ENCODE peak calls at places on chromosome 4, in seven cellular contexts. H is endothelial cell; U is T follicular helper cell; M is CD8-positive, alpha-beta T cell; O is Right ventricle myocardium superior; G is cerebellar cortex; P is glutamatergic neuron. D is an unnamed sample.

GRCh38 chr4:1890979-1891378 is 19.8 kb downstream of the NSD2 start:
- DNase-seq in O (no peak), M (no peak), H (no peak), P (no peak), G (no peak), U (no peak), D (no peak)

GRCh38 chr4:177313263-177313662 is 3.6 kb downstream of the NEIL3 start:
- DNase-seq in O (no peak), G (no peak), P (no peak), M (no peak), U (no peak), H (no peak), D (no peak)

GRCh38 chr4:10106421-10107039 is 10.1 kb downstream of the WDR1 start:
- DNase-seq in M (peak), P (peak), G (no peak), U (peak), H (no peak), O (peak), D (peak)

GRCh38 chr4:42385534-42385933 is 11.8 kb upstream of the SHISA3 start:
- DNase-seq in M (no peak), U (no peak), H (no peak), O (no peak), P (no peak), G (no peak), D (no peak)

GRCh38 chr4:185992585-185992984 is 76.4 kb upstream of the TLR3 start:
- DNase-seq in O (no peak), U (no peak), H (no peak), G (no peak), M (no peak), P (no peak), D (no peak)

GRCh38 chr4:137623013-137623412 is 90.7 kb upstream of the PCDH18 start:
- DNase-seq in U (no peak), O (no peak), P (no peak), M (no peak), H (no peak), G (no peak), D (no peak)

GRCh38 chr4:81196126-81196650 is 18.8 kb downstream of the PRKG2 start:
- DNase-seq in P (no peak), H (no peak), O (no peak), M (no peak), G (no peak), U (no peak), D (no peak)

GRCh38 chr4:53775381-53775780 is 184.1 kb upstream of the LNX1 start:
- DNase-seq in G (no peak), M (no peak), O (no peak), P (no peak), U (no peak), H (no peak), D (no peak)

GRCh38 chr4:129355529-129355928 is 259.6 kb downstream of the C4orf33 start:
- DNase-seq in H (no peak), G (no peak), P (no peak), U (no peak), M (no peak), O (no peak), D (no peak)

GRCh38 chr4:158176108-158176507 is 3.3 kb upstream of the GASK1B start:
- DNase-seq in U (no peak), H (no peak), M (no peak), G (no peak), P (no peak), O (no peak), D (no peak)

GRCh38 chr4:24704152-24704551 is 91.2 kb upstream of the SOD3 start:
- DNase-seq in M (no peak), P (no peak), H (no peak), O (no peak), G (no peak), U (no peak), D (no peak)